ENCODE peak calls at places on chromosomes 3 and 15, in ten cellular contexts. One of them, this sample, is unnamed.

GRCh38 chr15:59313703-59314332 is 58.9 kb downstream of the MYO1E start:
- DNase-seq in Panc1: no peak
- DNase-seq in HL-60: no peak
- DNase-seq in esophagus muscularis mucosa: no peak
- DNase-seq in endothelial cell of umbilical vein: no peak
- DNase-seq in stomach: peak
- DNase-seq in GM12878: peak
- DNase-seq in transverse colon: peak
- DNase-seq in SK-N-SH: no peak
- DNase-seq in spleen: no peak
- DNase-seq in this sample: peak

GRCh38 chr3:56238299-56238698 is 230.0 kb downstream of the ERC2 start:
- DNase-seq in Panc1: no peak
- DNase-seq in HL-60: no peak
- DNase-seq in esophagus muscularis mucosa: no peak
- DNase-seq in endothelial cell of umbilical vein: no peak
- DNase-seq in stomach: no peak
- DNase-seq in GM12878: no peak
- DNase-seq in transverse colon: no peak
- DNase-seq in SK-N-SH: no peak
- DNase-seq in spleen: no peak
- DNase-seq in this sample: no peak

GRCh38 chr3:46869440-46869839 is 6.2 kb upstream of the MYL3 start:
- DNase-seq in Panc1: no peak
- DNase-seq in HL-60: no peak
- DNase-seq in esophagus muscularis mucosa: no peak
- DNase-seq in endothelial cell of umbilical vein: no peak
- DNase-seq in stomach: no peak
- DNase-seq in GM12878: no peak
- DNase-seq in transverse colon: no peak
- DNase-seq in SK-N-SH: no peak
- DNase-seq in spleen: no peak
- DNase-seq in this sample: no peak

GRCh38 chr15:101441706-101442105 is 47.8 kb downstream of the PCSK6 start:
- DNase-seq in Panc1: no peak
- DNase-seq in HL-60: no peak
- DNase-seq in esophagus muscularis mucosa: no peak
- DNase-seq in endothelial cell of umbilical vein: no peak
- DNase-seq in stomach: no peak
- DNase-seq in GM12878: no peak
- DNase-seq in transverse colon: no peak
- DNase-seq in SK-N-SH: no peak
- DNase-seq in spleen: no peak
- DNase-seq in this sample: no peak

GRCh38 chr15:99614749-99615288 is 49.0 kb downstream of the MEF2A start:
- DNase-seq in Panc1: no peak
- DNase-seq in HL-60: peak
- DNase-seq in esophagus muscularis mucosa: no peak
- DNase-seq in endothelial cell of umbilical vein: no peak
- DNase-seq in stomach: no peak
- DNase-seq in GM12878: no peak
- DNase-seq in transverse colon: no peak
- DNase-seq in SK-N-SH: no peak
- DNase-seq in spleen: no peak
- DNase-seq in this sample: no peak

GRCh38 chr3:176403531-176403930 is 793.8 kb downstream of the TBL1XR1 start:
- DNase-seq in Panc1: no peak
- DNase-seq in HL-60: no peak
- DNase-seq in esophagus muscularis mucosa: no peak
- DNase-seq in endothelial cell of umbilical vein: no peak
- DNase-seq in stomach: no peak
- DNase-seq in GM12878: no peak
- DNase-seq in transverse colon: no peak
- DNase-seq in SK-N-SH: no peak
- DNase-seq in spleen: no peak
- DNase-seq in this sample: no peak

GRCh38 chr15:80660114-80660513 is 35.0 kb upstream of the ABHD17C start:
- DNase-seq in Panc1: no peak
- DNase-seq in HL-60: no peak
- DNase-seq in esophagus muscularis mucosa: no peak
- DNase-seq in endothelial cell of umbilical vein: peak
- DNase-seq in stomach: peak
- DNase-seq in GM12878: no peak
- DNase-seq in transverse colon: peak
- DNase-seq in SK-N-SH: peak
- DNase-seq in spleen: no peak
- DNase-seq in this sample: no peak

GRCh38 chr15:70376031-70376928 is 278.6 kb upstream of the TLE3 start:
- DNase-seq in Panc1: no peak
- DNase-seq in HL-60: peak
- DNase-seq in esophagus muscularis mucosa: peak
- DNase-seq in endothelial cell of umbilical vein: no peak
- DNase-seq in stomach: peak
- DNase-seq in GM12878: no peak
- DNase-seq in transverse colon: no peak
- DNase-seq in SK-N-SH: no peak
- DNase-seq in spleen: peak
- DNase-seq in this sample: peak

GRCh38 chr3:143363276-143363675 is 243.7 kb downstream of the CHST2 start:
- DNase-seq in Panc1: no peak
- DNase-seq in HL-60: no peak
- DNase-seq in esophagus muscularis mucosa: no peak
- DNase-seq in endothelial cell of umbilical vein: no peak
- DNase-seq in stomach: no peak
- DNase-seq in GM12878: no peak
- DNase-seq in transverse colon: no peak
- DNase-seq in SK-N-SH: no peak
- DNase-seq in spleen: no peak
- DNase-seq in this sample: no peak

GRCh38 chr15:96585634-96586386 is 255.3 kb downstream of the NR2F2 start:
- DNase-seq in Panc1: no peak
- DNase-seq in HL-60: peak
- DNase-seq in esophagus muscularis mucosa: no peak
- DNase-seq in endothelial cell of umbilical vein: peak
- DNase-seq in stomach: no peak
- DNase-seq in GM12878: no peak
- DNase-seq in transverse colon: no peak
- DNase-seq in SK-N-SH: peak
- DNase-seq in spleen: no peak
- DNase-seq in this sample: no peak

GRCh38 chr3:71251156-71251775 is 332.3 kb downstream of the FOXP1 start:
- DNase-seq in Panc1: no peak
- DNase-seq in HL-60: no peak
- DNase-seq in esophagus muscularis mucosa: no peak
- DNase-seq in endothelial cell of umbilical vein: peak
- DNase-seq in stomach: no peak
- DNase-seq in GM12878: no peak
- DNase-seq in transverse colon: no peak
- DNase-seq in SK-N-SH: no peak
- DNase-seq in spleen: no peak
- DNase-seq in this sample: no peak

GRCh38 chr3:129428382-129429079 is at the start of gene EFCAB12:
- DNase-seq in Panc1: peak
- DNase-seq in HL-60: no peak
- DNase-seq in esophagus muscularis mucosa: peak
- DNase-seq in endothelial cell of umbilical vein: peak
- DNase-seq in stomach: peak
- DNase-seq in GM12878: no peak
- DNase-seq in transverse colon: peak
- DNase-seq in SK-N-SH: peak
- DNase-seq in spleen: peak
- DNase-seq in this sample: peak

GRCh38 chr3:44355634-44356033 is 17.1 kb downstream of the TCAIM start:
- DNase-seq in Panc1: no peak
- DNase-seq in HL-60: peak
- DNase-seq in esophagus muscularis mucosa: no peak
- DNase-seq in endothelial cell of umbilical vein: peak
- DNase-seq in stomach: no peak
- DNase-seq in GM12878: no peak
- DNase-seq in transverse colon: no peak
- DNase-seq in SK-N-SH: no peak
- DNase-seq in spleen: no peak
- DNase-seq in this sample: no peak

GRCh38 chr3:66473637-66474036 is 27.2 kb downstream of the LRIG1 start:
- DNase-seq in Panc1: no peak
- DNase-seq in HL-60: no peak
- DNase-seq in esophagus muscularis mucosa: no peak
- DNase-seq in endothelial cell of umbilical vein: peak
- DNase-seq in stomach: no peak
- DNase-seq in GM12878: no peak
- DNase-seq in transverse colon: no peak
- DNase-seq in SK-N-SH: no peak
- DNase-seq in spleen: no peak
- DNase-seq in this sample: no peak
- TF ChIP-seq POLR2AphosphoS5 in Panc1: no peak
- TF ChIP-seq POLR2AphosphoS5 in HL-60: no peak
- TF ChIP-seq POLR2AphosphoS5 in esophagus muscularis mucosa: no peak
- TF ChIP-seq POLR2AphosphoS5 in endothelial cell of umbilical vein: peak
- TF ChIP-seq POLR2AphosphoS5 in stomach: no peak
- TF ChIP-seq POLR2AphosphoS5 in GM12878: no peak
- TF ChIP-seq POLR2AphosphoS5 in transverse colon: no peak
- TF ChIP-seq POLR2AphosphoS5 in SK-N-SH: no peak
- TF ChIP-seq POLR2AphosphoS5 in spleen: no peak
- TF ChIP-seq POLR2AphosphoS5 in this sample: no peak

GRCh38 chr3:128006471-128007424 is 45.5 kb upstream of the SEC61A1 start:
- DNase-seq in Panc1: no peak
- DNase-seq in HL-60: no peak
- DNase-seq in esophagus muscularis mucosa: no peak
- DNase-seq in endothelial cell of umbilical vein: no peak
- DNase-seq in stomach: no peak
- DNase-seq in GM12878: no peak
- DNase-seq in transverse colon: no peak
- DNase-seq in SK-N-SH: peak
- DNase-seq in spleen: no peak
- DNase-seq in this sample: peak

GRCh38 chr3:128012050-128012449 is 40.2 kb upstream of the SEC61A1 start:
- DNase-seq in Panc1: no peak
- DNase-seq in HL-60: no peak
- DNase-seq in esophagus muscularis mucosa: no peak
- DNase-seq in endothelial cell of umbilical vein: no peak
- DNase-seq in stomach: no peak
- DNase-seq in GM12878: no peak
- DNase-seq in transverse colon: no peak
- DNase-seq in SK-N-SH: no peak
- DNase-seq in spleen: no peak
- DNase-seq in this sample: no peak

GRCh38 chr3:128014548-128014947 is 37.7 kb upstream of the SEC61A1 start:
- DNase-seq in Panc1: no peak
- DNase-seq in HL-60: no peak
- DNase-seq in esophagus muscularis mucosa: no peak
- DNase-seq in endothelial cell of umbilical vein: no peak
- DNase-seq in stomach: no peak
- DNase-seq in GM12878: no peak
- DNase-seq in transverse colon: no peak
- DNase-seq in SK-N-SH: no peak
- DNase-seq in spleen: no peak
- DNase-seq in this sample: no peak

GRCh38 chr3:128009952-128010846 is 42.0 kb upstream of the SEC61A1 start:
- DNase-seq in Panc1: no peak
- DNase-seq in HL-60: no peak
- DNase-seq in esophagus muscularis mucosa: no peak
- DNase-seq in endothelial cell of umbilical vein: no peak
- DNase-seq in stomach: no peak
- DNase-seq in GM12878: no peak
- DNase-seq in transverse colon: no peak
- DNase-seq in SK-N-SH: no peak
- DNase-seq in spleen: no peak
- DNase-seq in this sample: no peak

GRCh38 chr3:128011140-128011539 is 41.1 kb upstream of the SEC61A1 start:
- DNase-seq in Panc1: no peak
- DNase-seq in HL-60: no peak
- DNase-seq in esophagus muscularis mucosa: no peak
- DNase-seq in endothelial cell of umbilical vein: no peak
- DNase-seq in stomach: peak
- DNase-seq in GM12878: no peak
- DNase-seq in transverse colon: peak
- DNase-seq in SK-N-SH: peak
- DNase-seq in spleen: no peak
- DNase-seq in this sample: peak
- TF ChIP-seq CTCF in Panc1: peak
- TF ChIP-seq CTCF in HL-60: no peak
- TF ChIP-seq CTCF in esophagus muscularis mucosa: no peak
- TF ChIP-seq CTCF in endothelial cell of umbilical vein: no peak
- TF ChIP-seq CTCF in stomach: no peak
- TF ChIP-seq CTCF in GM12878: peak
- TF ChIP-seq CTCF in transverse colon: no peak
- TF ChIP-seq CTCF in SK-N-SH: peak
- TF ChIP-seq CTCF in spleen: no peak
- TF ChIP-seq CTCF in this sample: no peak

GRCh38 chr15:78396976-78397375 is 41.0 kb upstream of the IREB2 start:
- DNase-seq in Panc1: no peak
- DNase-seq in HL-60: no peak
- DNase-seq in esophagus muscularis mucosa: no peak
- DNase-seq in endothelial cell of umbilical vein: no peak
- DNase-seq in stomach: peak
- DNase-seq in GM12878: no peak
- DNase-seq in transverse colon: peak
- DNase-seq in SK-N-SH: no peak
- DNase-seq in spleen: no peak
- DNase-seq in this sample: peak
- TF ChIP-seq POLR2AphosphoS5 in Panc1: no peak
- TF ChIP-seq POLR2AphosphoS5 in HL-60: no peak
- TF ChIP-seq POLR2AphosphoS5 in esophagus muscularis mucosa: no peak
- TF ChIP-seq POLR2AphosphoS5 in endothelial cell of umbilical vein: no peak
- TF ChIP-seq POLR2AphosphoS5 in stomach: peak
- TF ChIP-seq POLR2AphosphoS5 in GM12878: no peak
- TF ChIP-seq POLR2AphosphoS5 in transverse colon: no peak
- TF ChIP-seq POLR2AphosphoS5 in SK-N-SH: no peak
- TF ChIP-seq POLR2AphosphoS5 in spleen: no peak
- TF ChIP-seq POLR2AphosphoS5 in this sample: no peak

DNA sequence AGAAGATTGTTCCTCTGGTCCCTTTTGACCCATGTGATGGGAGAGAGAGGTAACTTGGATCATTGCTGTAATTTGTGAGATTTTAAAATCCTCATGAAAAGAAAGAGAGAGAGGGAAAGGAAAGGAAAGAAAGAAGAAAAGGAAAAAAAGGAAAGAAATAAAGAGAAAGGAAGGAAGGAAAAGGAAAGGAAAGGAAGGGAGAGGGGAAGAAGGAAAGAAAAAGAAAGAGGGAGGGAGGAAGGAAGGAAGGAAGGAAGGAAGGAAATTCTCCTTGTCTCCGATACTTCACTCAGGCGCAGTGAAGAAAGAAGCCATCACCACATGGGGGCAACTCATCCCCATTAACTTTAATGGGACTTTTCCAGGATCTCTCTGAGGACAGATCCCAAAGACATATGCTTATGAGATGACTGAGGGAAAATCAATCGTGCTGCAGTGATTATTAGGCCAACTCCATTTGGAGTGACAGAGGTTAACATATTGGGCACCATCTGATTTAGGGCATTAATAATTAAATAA is 123.0 kb downstream of the MEGF11 start:
- DNase-seq in Panc1: no peak
- DNase-seq in HL-60: no peak
- DNase-seq in esophagus muscularis mucosa: no peak
- DNase-seq in endothelial cell of umbilical vein: no peak
- DNase-seq in stomach: no peak
- DNase-seq in GM12878: no peak
- DNase-seq in transverse colon: no peak
- DNase-seq in SK-N-SH: no peak
- DNase-seq in spleen: no peak
- DNase-seq in this sample: no peak
- TF ChIP-seq CTCF in Panc1: no peak
- TF ChIP-seq CTCF in HL-60: no peak
- TF ChIP-seq CTCF in esophagus muscularis mucosa: no peak
- TF ChIP-seq CTCF in endothelial cell of umbilical vein: no peak
- TF ChIP-seq CTCF in stomach: no peak
- TF ChIP-seq CTCF in GM12878: no peak
- TF ChIP-seq CTCF in transverse colon: no peak
- TF ChIP-seq CTCF in SK-N-SH: no peak
- TF ChIP-seq CTCF in spleen: no peak
- TF ChIP-seq CTCF in this sample: no peak

GRCh38 chr3:167735233-167736107 is at the start of gene SERPINI1:
- DNase-seq in Panc1: peak
- DNase-seq in HL-60: peak
- DNase-seq in esophagus muscularis mucosa: peak
- DNase-seq in endothelial cell of umbilical vein: peak
- DNase-seq in stomach: peak
- DNase-seq in GM12878: peak
- DNase-seq in transverse colon: peak
- DNase-seq in SK-N-SH: peak
- DNase-seq in spleen: peak
- DNase-seq in this sample: peak
- TF ChIP-seq POLR2AphosphoS5 in Panc1: no peak
- TF ChIP-seq POLR2AphosphoS5 in HL-60: peak
- TF ChIP-seq POLR2AphosphoS5 in esophagus muscularis mucosa: peak
- TF ChIP-seq POLR2AphosphoS5 in endothelial cell of umbilical vein: no peak
- TF ChIP-seq POLR2AphosphoS5 in stomach: peak
- TF ChIP-seq POLR2AphosphoS5 in GM12878: no peak
- TF ChIP-seq POLR2AphosphoS5 in transverse colon: peak
- TF ChIP-seq POLR2AphosphoS5 in SK-N-SH: peak
- TF ChIP-seq POLR2AphosphoS5 in spleen: peak
- TF ChIP-seq POLR2AphosphoS5 in this sample: no peak

This sample was measured in breast epithelium.